ENCODE peak calls at places on chromosomes 1 and 21, in nine cellular contexts. L is AG09309; R is AG08396; W is epithelial cell of esophagus; K is T-helper 1 cell; I is renal cortical epithelial cell; V is naive thymus-derived CD8-positive, alpha-beta T cell; N is myocyte; M is BE2C. A is an unnamed sample.

GRCh38 chr1:29644812-29645211 is 408.5 kb downstream of the PTPRU start:
- DNase-seq in W (no peak), M (no peak), N (no peak), R (no peak), V (no peak), K (no peak), L (no peak), I (no peak), A (no peak)

GRCh38 chr1:161494069-161494735 is 11.1 kb upstream of the FCGR2A start:
- DNase-seq in M (no peak), W (no peak), L (no peak), K (no peak), V (no peak), N (peak; percentile 27), R (no peak), I (no peak), A (no peak)

GRCh38 chr21:44368711-44369446 is 15.5 kb downstream of the TRPM2 start:
- DNase-seq in K (no peak), W (no peak), R (no peak), N (no peak), V (no peak), L (no peak), I (no peak), M (no peak), A (peak; percentile 20)

GRCh38 chr1:47725732-47726495 is 271.3 kb downstream of the TRABD2B start:
- DNase-seq in R (peak; percentile 89), V (peak; percentile 48), N (peak; percentile 74), K (peak; percentile 47), L (peak; percentile 38), M (peak; percentile 69), W (peak; percentile 79), I (peak; percentile 64), A (peak; percentile 75)

GRCh38 chr1:71944006-71944405 is 338.3 kb downstream of the NEGR1 start:
- DNase-seq in R (no peak), N (peak; percentile 22), W (no peak), L (no peak), V (no peak), K (no peak), M (no peak), I (no peak), A (peak; percentile 1)

GRCh38 chr21:14121719-14122118 is 89.0 kb downstream of the LIPI start:
- DNase-seq in N (no peak), R (no peak), W (no peak), V (no peak), I (no peak), L (no peak), M (no peak), K (peak; percentile 43), A (no peak)

GRCh38 chr1:17208546-17208945 is 3.6 kb downstream of the PADI1 start:
- DNase-seq in N (no peak), M (no peak), L (no peak), W (no peak), R (no peak), K (no peak), V (no peak), I (no peak), A (no peak)

GRCh38 chr1:30816211-30817082 is 58.9 kb upstream of the LAPTM5 start:
- DNase-seq in I (peak; percentile 97), M (peak; percentile 69), N (peak; percentile 93), K (no peak), V (no peak), W (peak; percentile 90), R (peak; percentile 75), L (peak; percentile 72), A (peak; percentile 39)

GRCh38 chr1:116290920-116291465 is 82.1 kb upstream of the ATP1A1 start:
- DNase-seq in N (peak; percentile 22), M (no peak), I (peak; percentile 20), K (no peak), W (no peak), R (no peak), L (no peak), V (no peak), A (no peak)

A was measured in SW480.